ENCODE peak calls at places on chromosomes 3 and 15, in five cellular contexts. Y is neuronal stem cell, H is trophoblast cell, D is H1, J is mesenchymal stem cell. Z is an unnamed sample.

GRCh38 chr15:92162657-92163056 is 231.0 kb upstream of the ST8SIA2 start:
- DNase-seq in H (no peak), J (no peak), Y (no peak), D (no peak), Z (no peak)

GRCh38 chr3:13533823-13534435 is 15.0 kb upstream of the FBLN2 start:
- DNase-seq in Y (no peak), D (no peak), J (no peak), H (peak; percentile 34), Z (no peak)

GRCh38 chr3:57791245-57791644 is 35.1 kb downstream of the SLMAP start:
- DNase-seq in H (no peak), J (peak; percentile 43), Y (no peak), D (no peak), Z (no peak)

GRCh38 chr3:175258763-175259162 is 399.6 kb downstream of the NAALADL2 start:
- DNase-seq in Y (no peak), J (peak; percentile 48), D (no peak), H (no peak), Z (no peak)

GRCh38 chr15:81222007-81222406 is 25.3 kb downstream of the IL16 start:
- DNase-seq in D (no peak), J (no peak), H (no peak), Y (no peak), Z (no peak)

GRCh38 chr3:156378871-156379270 is 176.0 kb downstream of the SSR3 start:
- DNase-seq in J (no peak), Y (no peak), D (no peak), H (no peak), Z (no peak)

GRCh38 chr3:45537596-45537959 is 57.0 kb upstream of the LIMD1 start:
- DNase-seq in D (no peak), H (no peak), J (no peak), Y (no peak), Z (no peak)

GRCh38 chr3:160210799-160211221 is 14.4 kb upstream of the C3orf80 start:
- DNase-seq in H (peak; percentile 58), Y (no peak), D (no peak), J (peak; percentile 65), Z (no peak)

GRCh38 chr3:119831941-119832371 is 50.1 kb downstream of the NR1I2 start:
- DNase-seq in Y (no peak), H (no peak), D (no peak), J (peak; percentile 87), Z (no peak)

GRCh38 chr3:115960799-115961198 is 337.5 kb downstream of the GAP43 start:
- DNase-seq in J (no peak), Y (no peak), D (no peak), H (no peak), Z (no peak)

GRCh38 chr15:64110945-64111678 is 15.3 kb downstream of the SNX1 start:
- DNase-seq in J (no peak), D (no peak), Y (no peak), H (no peak), Z (no peak)

GRCh38 chr3:102536479-102536878 is 101.7 kb downstream of the ZPLD1 start:
- DNase-seq in H (peak; percentile 64), Y (peak; percentile 5), J (peak; percentile 39), D (no peak), Z (no peak)

GRCh38 chr3:107975529-107976203 is 115.2 kb downstream of the CD47 start:
- DNase-seq in D (no peak), J (no peak), Y (no peak), H (no peak), Z (no peak)

GRCh38 chr15:79849789-79850188 is 47.0 kb downstream of the MTHFS start:
- DNase-seq in D (no peak), Y (peak; percentile 21), H (peak; percentile 77), J (peak; percentile 52), Z (peak; percentile 60)

GRCh38 chr3:39189648-39190269 is 2.6 kb downstream of the XIRP1 start:
- DNase-seq in J (peak; percentile 74), D (no peak), Y (peak; percentile 63), H (peak; percentile 82), Z (peak; percentile 84)

GRCh38 chr3:38644016-38644661 is 5.3 kb downstream of the SCN5A start:
- DNase-seq in Y (no peak), D (no peak), H (no peak), J (no peak), Z (peak; percentile 20)

GRCh38 chr15:25863067-25863967 is at the start of gene ATP10A:
- DNase-seq in H (peak; percentile 48), J (peak; percentile 8), Y (peak; percentile 24), D (no peak), Z (peak; percentile 56)

GRCh38 chr3:162769559-162769958 is 1273.0 kb downstream of the OTOL1 start:
- DNase-seq in H (no peak), J (peak; percentile 57), Y (no peak), D (no peak), Z (no peak)

GRCh38 chr3:116701070-116701469 is 8.5 kb upstream of the TUSC7 start:
- DNase-seq in Y (no peak), D (no peak), H (no peak), J (no peak), Z (no peak)

GRCh38 chr3:129628169-129628522 is 21.7 kb upstream of the PLXND1 start:
- DNase-seq in Y (no peak), J (no peak), D (no peak), H (no peak), Z (no peak)

GRCh38 chr3:27726240-27726639 is 4.1 kb upstream of the EOMES start:
- DNase-seq in D (no peak), Y (no peak), J (no peak), H (no peak), Z (no peak)

GRCh38 chr3:27722957-27723802 is 1.1 kb upstream of the EOMES start:
- DNase-seq in D (no peak), Y (no peak), J (peak; percentile 14), H (no peak), Z (peak; percentile 63)

GRCh38 chr3:27721717-27722564 is at the start of gene EOMES:
- DNase-seq in D (no peak), H (peak; percentile 23), J (peak; percentile 46), Y (no peak), Z (peak; percentile 86)

GRCh38 chr3:27723803-27724458 is 1.8 kb upstream of the EOMES start:
- DNase-seq in Y (no peak), D (no peak), H (no peak), J (no peak), Z (no peak)

DNA sequence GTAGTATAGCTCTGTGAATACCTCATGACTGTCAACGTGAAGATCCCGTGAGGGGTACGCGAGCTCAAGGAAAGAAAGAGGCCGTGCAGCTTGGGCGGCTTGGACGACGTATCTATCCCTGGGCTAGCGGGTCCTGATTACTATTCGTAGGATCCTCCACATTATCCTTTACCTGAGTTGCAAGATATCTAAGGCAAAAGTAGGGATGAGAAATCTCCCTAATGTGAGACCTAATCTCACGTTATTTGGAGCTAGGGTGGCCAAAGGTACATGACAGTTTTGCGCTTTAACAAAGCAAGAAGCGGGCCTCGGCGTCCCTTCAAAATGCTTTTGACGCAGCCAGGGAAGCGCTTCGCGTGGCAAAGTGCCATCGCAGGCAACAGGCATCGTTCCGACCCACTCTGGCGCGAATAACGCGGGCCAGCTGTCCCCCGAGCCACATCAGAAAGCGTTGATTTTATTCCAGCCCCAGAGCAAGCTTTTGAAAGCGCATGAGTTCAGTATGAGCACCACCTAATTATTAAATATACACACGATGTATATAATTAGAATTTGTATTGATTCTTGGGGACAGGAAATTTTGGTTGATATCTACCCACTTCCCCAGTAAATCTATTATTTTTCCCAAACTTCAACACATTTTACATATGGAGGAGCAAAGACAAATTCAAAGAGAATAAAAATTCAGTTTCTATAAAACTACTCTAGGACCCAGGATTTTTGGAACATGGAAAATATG is 2.5 kb upstream of the EOMES start:
- DNase-seq in D (no peak), J (peak; percentile 5), H (no peak), Y (no peak), Z (no peak)
- H2BK12ac ChIP-seq in D (peak overlapping the region; percentile 84), J (no peak overlapping the region), H (no peak overlapping the region), Y (no peak overlapping the region), Z (no peak overlapping the region)

GRCh38 chr3:15297592-15298350 is 34.6 kb downstream of the SH3BP5 start:
- DNase-seq in Y (no peak), D (no peak), H (no peak), J (no peak), Z (no peak)

GRCh38 chr3:15292765-15293522 is 39.4 kb downstream of the SH3BP5 start:
- DNase-seq in H (peak; percentile 96), J (peak; percentile 91), Y (no peak), D (no peak), Z (no peak)

GRCh38 chr3:15291589-15292541 is 40.5 kb downstream of the SH3BP5 start:
- DNase-seq in H (no peak), Y (no peak), J (peak; percentile 42), D (no peak), Z (no peak)

GRCh38 chr3:15295506-15295905 is 36.9 kb downstream of the SH3BP5 start:
- DNase-seq in H (peak; percentile 53), J (peak; percentile 40), D (no peak), Y (no peak), Z (no peak)

GRCh38 chr3:15294914-15295313 is 37.5 kb downstream of the SH3BP5 start:
- DNase-seq in D (no peak), J (no peak), Y (no peak), H (no peak), Z (no peak)
- H3K9ac ChIP-seq in D (no peak overlapping the region), J (peak overlapping the region; percentile 73), Y (no peak overlapping the region), H (no peak overlapping the region), Z (no peak overlapping the region)

GRCh38 chr3:88779482-88779881 is 327.9 kb upstream of the EPHA3 start:
- DNase-seq in H (no peak), D (no peak), J (no peak), Y (no peak), Z (no peak)
- H2BK12ac ChIP-seq in H (no peak overlapping the region), D (no peak overlapping the region), J (no peak overlapping the region), Y (no peak overlapping the region), Z (no peak overlapping the region)

GRCh38 chr3:171028779-171029232 is 2.3 kb upstream of the SLC2A2 start:
- DNase-seq in Y (no peak), D (no peak), J (peak; percentile 71), H (peak; percentile 68), Z (no peak)
- H3K9ac ChIP-seq in Y (no peak overlapping the region), D (no peak overlapping the region), J (peak overlapping the region; percentile 83), H (no peak overlapping the region), Z (no peak overlapping the region)

GRCh38 chr3:125644036-125645025 is 49.0 kb upstream of the OSBPL11 start:
- DNase-seq in Y (no peak), J (peak; percentile 45), D (no peak), H (peak; percentile 94), Z (no peak)

GRCh38 chr3:125651246-125651645 is 55.9 kb upstream of the OSBPL11 start:
- DNase-seq in Y (no peak), H (peak; percentile 93), D (no peak), J (peak; percentile 15), Z (no peak)

GRCh38 chr3:125645613-125646012 is 50.3 kb upstream of the OSBPL11 start:
- DNase-seq in Y (no peak), J (no peak), H (no peak), D (no peak), Z (no peak)

GRCh38 chr3:125643127-125643526 is 47.8 kb upstream of the OSBPL11 start:
- DNase-seq in D (no peak), Y (no peak), H (no peak), J (no peak), Z (no peak)

GRCh38 chr3:125647318-125648014 is 52.2 kb upstream of the OSBPL11 start:
- DNase-seq in H (peak; percentile 96), D (peak; percentile 23), J (no peak), Y (no peak), Z (peak; percentile 73)
- H2BK12ac ChIP-seq in H (no peak overlapping the region), D (no peak overlapping the region), J (no peak overlapping the region), Y (no peak overlapping the region), Z (no peak overlapping the region)

Z was measured in H9.